ENCODE peak calls at places on chromosomes 6 and 20, in four cellular contexts. D, H, X and P are unnamed samples.

GRCh38 chr6:168134399-168135201 is 55.6 kb upstream of the FRMD1 start:
- DNase-seq in D (no peak), X (no peak), H (no peak), P (no peak)

GRCh38 chr20:4067600-4068261 is 52.4 kb upstream of the RNF24 start:
- DNase-seq in H (no peak), D (no peak), X (no peak), P (no peak)

GRCh38 chr6:137849709-137850093 is 17.4 kb upstream of the TNFAIP3 start:
- DNase-seq in H (no peak), D (no peak), X (no peak), P (no peak)

GRCh38 chr20:8602389-8603116 is 466.3 kb upstream of the PLCB4 start:
- DNase-seq in H (no peak), X (no peak), D (no peak), P (no peak)

GRCh38 chr20:2149507-2149906 is 47.9 kb downstream of the STK35 start:
- DNase-seq in H (no peak), D (no peak), X (no peak), P (no peak)

GRCh38 chr20:40511478-40511877 is 177.6 kb downstream of the MAFB start:
- DNase-seq in X (no peak), H (no peak), D (no peak), P (no peak)

GRCh38 chr6:11268978-11269377 is 36.5 kb upstream of the NEDD9 start:
- DNase-seq in D (no peak), X (no peak), H (no peak), P (no peak)

GRCh38 chr6:105739764-105740163 is 336.9 kb upstream of the PREP start:
- DNase-seq in H (no peak), D (no peak), X (no peak), P (no peak)

GRCh38 chr6:98831057-98832031 is 3.0 kb upstream of the POU3F2 start:
- DNase-seq in X (no peak), D (no peak), H (no peak), P (no peak)

GRCh38 chr6:87968435-87969278 is 79.0 kb upstream of the SPACA1 start:
- DNase-seq in D (peak; percentile 16), X (no peak), H (no peak), P (peak; percentile 26)

GRCh38 chr6:65075705-65076104 is 631.3 kb downstream of the EYS start:
- DNase-seq in H (no peak), D (no peak), X (no peak), P (no peak)

GRCh38 chr20:62289131-62289530 is 13.7 kb upstream of the ADRM1 start:
- DNase-seq in X (no peak), H (no peak), D (no peak), P (no peak)

GRCh38 chr20:4811661-4812181 is 90.0 kb downstream of the PRND start:
- DNase-seq in D (no peak), H (no peak), X (peak; percentile 32), P (peak; percentile 67)

GRCh38 chr20:34710861-34711574 is 6.9 kb downstream of the TP53INP2 start:
- DNase-seq in H (no peak), D (no peak), X (no peak), P (no peak)

GRCh38 chr6:161001421-161001820 is 9.9 kb downstream of the MAP3K4 start:
- DNase-seq in D (no peak), X (no peak), H (no peak), P (no peak)

GRCh38 chr6:111888928-111889696 is 15.9 kb upstream of the FYN start:
- DNase-seq in H (no peak), D (peak; percentile 59), X (no peak), P (no peak)

GRCh38 chr6:28794175-28795002 is 129.4 kb downstream of the TRIM27 start:
- DNase-seq in H (no peak), D (no peak), X (no peak), P (no peak)

GRCh38 chr20:49560186-49560585 is 7.8 kb downstream of the PTGIS start:
- DNase-seq in H (no peak), X (no peak), D (no peak), P (no peak)

GRCh38 chr6:138289739-138290138 is 71.4 kb upstream of the PBOV1 start:
- DNase-seq in D (peak; percentile 53), H (no peak), X (no peak), P (peak; percentile 38)

GRCh38 chr20:58693226-58694006 is 816 bp downstream of the NPEPL1 start:
- DNase-seq in D (no peak), X (no peak), H (no peak), P (peak; percentile 26)

GRCh38 chr20:6699931-6700562 is 67.4 kb upstream of the BMP2 start:
- DNase-seq in D (no peak), X (no peak), H (no peak), P (no peak)

GRCh38 chr6:42236680-42237473 is 19.2 kb upstream of the MRPS10 start:
- DNase-seq in X (no peak), H (no peak), D (no peak), P (no peak)

GRCh38 chr20:19269737-19270325 is 57.4 kb downstream of the SLC24A3 start:
- DNase-seq in H (no peak), D (no peak), X (no peak), P (no peak)

GRCh38 chr6:76684881-76685280 is 612.4 kb upstream of the IMPG1 start:
- DNase-seq in X (no peak), H (no peak), D (no peak), P (no peak)